ENCODE peak calls at places on chromosome 2, in nine cellular contexts. L, W, B, O, E, X, I, G and M are unnamed samples. For H3K4me1 and H3K9me3, the result is how much of the 10 kb centered on the place peaks cover.

GRCh38 chr2:73243884-73244570 is 9.9 kb downstream of the CCT7 start:
- DNase-seq in G (peak), X (peak), L (peak), W (no peak), B (no peak), I (no peak), E (peak), O (no peak), M (no peak)

GRCh38 chr2:184654945-184655344 is 56.6 kb downstream of the ZNF804A start:
- DNase-seq in B (no peak), E (peak), G (peak), W (no peak), I (no peak), L (no peak), X (no peak), O (no peak), M (no peak)

GRCh38 chr2:239006886-239007285 is 159.0 kb downstream of the TWIST2 start:
- DNase-seq in O (no peak), X (no peak), B (peak), W (no peak), E (peak), L (no peak), G (no peak), I (no peak), M (no peak)

GRCh38 chr2:239211391-239212094 is 189.3 kb downstream of the HDAC4 start:
- DNase-seq in O (no peak), B (no peak), E (peak), G (no peak), L (no peak), W (no peak), X (no peak), I (no peak), M (no peak)

GRCh38 chr2:201084863-201085262 is 13.1 kb downstream of the NDUFB3 start:
- DNase-seq in B (no peak), O (no peak), I (no peak), X (no peak), L (no peak), G (no peak), W (no peak), E (peak), M (no peak)

GRCh38 chr2:232389327-232389726 is 10.8 kb downstream of the ALPP start:
- DNase-seq in X (no peak), B (no peak), I (no peak), W (no peak), E (peak), G (no peak), O (no peak), L (no peak), M (no peak)

GRCh38 chr2:67259581-67260347 is 137.4 kb upstream of the ETAA1 start:
- DNase-seq in X (peak), O (no peak), I (no peak), L (peak), E (peak), G (no peak), W (no peak), B (no peak), M (no peak)

GRCh38 chr2:146193619-146194018 is 1651.2 kb upstream of the ACVR2A start:
- DNase-seq in B (no peak), O (no peak), E (no peak), G (no peak), W (no peak), L (no peak), I (no peak), X (no peak), M (no peak)

GRCh38 chr2:11796190-11797171 is 50.0 kb downstream of the LPIN1 start:
- DNase-seq in L (no peak), G (no peak), I (no peak), W (no peak), B (no peak), O (no peak), E (no peak), X (no peak), M (no peak)

GRCh38 chr2:198968585-198968984 is 489.2 kb downstream of the SATB2 start:
- DNase-seq in B (peak), E (no peak), G (no peak), W (no peak), O (no peak), I (no peak), L (no peak), X (no peak), M (no peak)

GRCh38 chr2:120482334-120482733 is 136.4 kb downstream of the INHBB start:
- DNase-seq in E (no peak), L (no peak), O (no peak), W (no peak), I (peak), B (no peak), X (peak), G (no peak), M (peak)

GRCh38 chr2:27249077-27249890 is 13.6 kb downstream of the SLC30A3 start:
- DNase-seq in W (no peak), B (no peak), I (no peak), O (no peak), E (peak), X (no peak), L (no peak), G (no peak), M (no peak)

GRCh38 chr2:120599656-120600055 is 136.0 kb upstream of the GLI2 start:
- DNase-seq in X (no peak), W (no peak), I (peak), E (no peak), L (no peak), O (no peak), B (no peak), G (no peak), M (peak)

GRCh38 chr2:10833021-10833420 is 20.4 kb upstream of the PDIA6 start:
- DNase-seq in O (no peak), I (no peak), B (no peak), G (no peak), X (no peak), W (no peak), E (no peak), L (no peak), M (no peak)

GRCh38 chr2:147846382-147847081 is 1.7 kb downstream of the ACVR2A start:
- DNase-seq in X (no peak), G (no peak), B (no peak), O (no peak), W (no peak), L (no peak), I (no peak), E (peak), M (no peak)

GRCh38 chr2:236714061-236714460 is 144.4 kb downstream of the ACKR3 start:
- DNase-seq in W (no peak), B (no peak), I (no peak), G (no peak), E (peak), X (no peak), L (no peak), O (no peak), M (no peak)

GRCh38 chr2:157785200-157785599 is 90.9 kb downstream of the ACVR1 start:
- DNase-seq in W (no peak), L (no peak), G (peak), I (no peak), B (no peak), E (peak), O (no peak), X (no peak), M (no peak)

GRCh38 chr2:239375278-239376061 is 25.4 kb downstream of the HDAC4 start:
- DNase-seq in X (peak), O (no peak), I (peak), L (no peak), G (no peak), B (peak), W (no peak), E (no peak), M (peak)

GRCh38 chr2:157497603-157498314 is 53.9 kb upstream of the CYTIP start:
- DNase-seq in X (no peak), B (peak), L (no peak), E (peak), I (no peak), G (peak), W (peak), O (no peak), M (no peak)

DNA sequence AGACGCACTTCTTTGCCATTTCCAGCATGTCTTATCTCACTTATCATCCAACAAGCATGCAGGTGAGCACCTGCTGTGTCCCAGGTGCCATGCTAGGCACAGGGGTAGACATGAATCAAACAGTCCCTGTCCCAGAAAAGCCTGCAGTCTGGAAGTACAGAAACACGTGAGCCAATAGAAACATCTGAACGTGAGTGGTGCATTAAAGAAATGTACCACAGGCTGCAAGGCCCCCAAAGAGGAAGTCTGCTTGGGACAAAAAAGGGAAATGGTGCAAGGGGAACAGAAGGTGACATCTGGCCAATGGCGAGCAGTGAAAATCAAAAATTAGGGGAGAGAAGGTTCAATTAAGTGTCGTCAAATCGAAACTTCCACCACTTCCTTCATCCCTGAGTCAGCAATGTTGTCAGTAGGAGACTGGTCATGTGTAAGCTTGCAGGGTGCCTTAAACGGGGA is 17.6 kb upstream of the TMEM247 start:
- DNase-seq in B (no peak), X (no peak), O (no peak), E (no peak), W (no peak), L (no peak), I (no peak), G (no peak), M (no peak)
- TF ChIP-seq CTCF in B (no peak), X (peak), O (no peak), E (no peak), W (no peak), L (no peak), I (no peak), G (no peak), M (no peak)

GRCh38 chr2:71340176-71340575 is 8.6 kb downstream of the ZNF638 start:
- DNase-seq in X (no peak), E (no peak), G (no peak), L (no peak), O (no peak), B (no peak), I (no peak), W (no peak), M (no peak)

GRCh38 chr2:71336802-71337201 is 5.2 kb downstream of the ZNF638 start:
- DNase-seq in B (no peak), W (no peak), E (peak), O (no peak), L (no peak), I (no peak), X (no peak), G (peak), M (no peak)

GRCh38 chr2:71336384-71336783 is 4.8 kb downstream of the ZNF638 start:
- DNase-seq in W (no peak), O (no peak), X (no peak), E (no peak), B (no peak), I (no peak), L (no peak), G (no peak), M (no peak)

GRCh38 chr2:71339685-71340084 is 8.1 kb downstream of the ZNF638 start:
- DNase-seq in B (no peak), I (no peak), O (no peak), E (no peak), W (no peak), L (no peak), X (no peak), G (no peak), M (no peak)

DNA sequence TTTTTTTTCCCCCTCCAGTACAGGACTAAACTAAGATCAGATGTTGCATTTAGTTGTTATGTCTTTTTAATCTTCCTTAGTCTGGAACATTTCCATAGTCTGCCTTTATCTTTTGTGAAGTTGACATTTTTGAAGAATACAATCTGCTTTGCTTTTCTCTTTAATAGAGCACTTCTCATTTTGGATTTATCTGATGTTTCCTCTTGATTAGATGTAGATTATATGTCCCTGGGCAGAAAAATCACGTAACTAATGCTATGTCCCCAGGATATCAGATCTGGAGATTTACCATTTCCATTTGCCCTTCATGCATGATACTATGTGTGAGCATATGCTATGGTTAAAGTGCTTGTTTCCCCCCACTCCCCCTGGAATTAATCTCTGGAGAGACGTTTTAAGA is 6.2 kb downstream of the ZNF638 start:
- DNase-seq in E (no peak), B (no peak), W (no peak), G (no peak), L (no peak), X (no peak), O (no peak), I (no peak), M (no peak)
- H3K4me1 ChIP-seq in E (under half), B (under half), W (under half), G (under half), L (under half), X (under half), O (half or more), I (half or more), M (half or more)

GRCh38 chr2:60932954-60933353 is 51.6 kb downstream of the REL start:
- DNase-seq in G (no peak), O (no peak), L (no peak), W (no peak), X (no peak), I (no peak), B (no peak), E (no peak), M (no peak)
- H3K9me3 ChIP-seq in G (under half), O (under half), L (under half), W (under half), X (under half), I (under half), B (under half), E (under half), M (under half)

GRCh38 chr2:197539734-197540133 is 23.9 kb downstream of the MOB4 start:
- DNase-seq in B (no peak), G (no peak), W (no peak), L (no peak), X (no peak), O (no peak), E (no peak), I (no peak), M (no peak)
- TF ChIP-seq CTCF in B (no peak), G (no peak), W (no peak), L (no peak), X (no peak), O (no peak), E (no peak), I (no peak), M (no peak)

DNA sequence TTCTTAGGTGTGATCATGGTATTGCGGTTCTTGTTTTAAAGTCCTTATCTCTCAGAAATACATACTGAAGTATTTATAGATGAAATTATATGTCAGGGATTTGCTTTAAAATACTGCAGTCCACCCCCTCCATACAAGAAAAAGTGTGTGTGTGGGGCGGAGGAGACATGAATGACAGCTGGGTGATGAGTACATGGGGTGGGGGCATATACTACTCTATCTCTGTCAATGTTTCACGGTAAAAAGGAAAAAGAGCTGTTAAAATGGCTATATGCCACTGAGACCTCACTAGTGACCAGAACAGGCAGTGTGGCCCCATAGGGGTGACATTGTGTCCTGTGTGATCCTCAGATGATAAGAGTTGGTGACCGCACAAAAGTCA is 54.1 kb downstream of the SPRED2 start:
- DNase-seq in B (no peak), L (no peak), O (no peak), I (no peak), G (no peak), E (no peak), X (no peak), W (no peak), M (no peak)
- H3K4me1 ChIP-seq in B (under half), L (under half), O (under half), I (under half), G (under half), E (under half), X (half or more), W (half or more), M (half or more)

GRCh38 chr2:4745056-4745455 is 947.1 kb upstream of the SOX11 start:
- DNase-seq in E (no peak), B (no peak), L (no peak), G (peak), I (no peak), X (no peak), O (no peak), W (no peak), M (no peak)
- H3K9me3 ChIP-seq in E (under half), B (under half), L (under half), G (under half), I (under half), X (under half), O (under half), W (under half), M (under half)

GRCh38 chr2:121771976-121772742 is 16.7 kb downstream of the TSN start:
- DNase-seq in I (no peak), B (no peak), O (no peak), L (peak), E (peak), X (no peak), G (no peak), W (no peak), M (no peak)
- TF ChIP-seq CTCF in I (no peak), B (no peak), O (no peak), L (no peak), E (no peak), X (no peak), G (no peak), W (no peak), M (no peak)

DNA sequence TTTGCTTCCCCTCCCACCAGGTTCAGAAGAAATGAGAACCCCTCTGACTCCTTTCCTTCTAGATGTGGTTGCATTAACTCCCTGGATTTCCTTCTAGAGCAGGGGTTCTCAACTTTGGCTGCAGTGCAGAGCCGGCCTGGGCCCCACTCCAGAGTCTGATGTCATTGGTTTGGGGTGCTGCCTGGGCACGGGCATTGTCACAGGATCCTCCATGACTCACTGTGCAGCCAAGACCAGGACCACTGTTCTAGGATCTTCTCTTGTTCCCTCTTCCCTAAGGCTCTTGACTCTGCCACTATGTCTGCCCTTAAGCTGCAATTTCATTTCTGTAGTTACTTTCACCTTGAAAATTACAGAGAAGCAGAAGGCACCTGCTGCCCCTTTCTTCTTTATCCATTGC is 31.8 kb downstream of the TBC1D8 start:
- DNase-seq in W (no peak), E (peak), G (no peak), I (peak), O (no peak), L (no peak), X (no peak), B (no peak), M (no peak)
- H3K4me1 ChIP-seq in W (half or more), E (under half), G (under half), I (half or more), O (under half), L (under half), X (under half), B (under half), M (half or more)

GRCh38 chr2:112259509-112260294 is 4.9 kb upstream of the ZC3H8 start:
- DNase-seq in L (peak), W (peak), X (peak), G (peak), E (peak), B (peak), I (peak), O (peak), M (peak)

GRCh38 chr2:112257575-112257974 is 2.7 kb upstream of the ZC3H8 start:
- DNase-seq in G (no peak), W (no peak), I (no peak), X (no peak), O (no peak), B (no peak), E (peak), L (no peak), M (no peak)

GRCh38 chr2:112255875-112256274 is 1.0 kb upstream of the ZC3H8 start:
- DNase-seq in W (no peak), G (no peak), B (no peak), O (no peak), X (no peak), I (no peak), L (no peak), E (no peak), M (no peak)

GRCh38 chr2:112254466-112255240 is at the start of gene ZC3H8:
- DNase-seq in B (peak), X (peak), E (peak), L (peak), I (peak), W (peak), G (peak), O (peak), M (peak)

DNA sequence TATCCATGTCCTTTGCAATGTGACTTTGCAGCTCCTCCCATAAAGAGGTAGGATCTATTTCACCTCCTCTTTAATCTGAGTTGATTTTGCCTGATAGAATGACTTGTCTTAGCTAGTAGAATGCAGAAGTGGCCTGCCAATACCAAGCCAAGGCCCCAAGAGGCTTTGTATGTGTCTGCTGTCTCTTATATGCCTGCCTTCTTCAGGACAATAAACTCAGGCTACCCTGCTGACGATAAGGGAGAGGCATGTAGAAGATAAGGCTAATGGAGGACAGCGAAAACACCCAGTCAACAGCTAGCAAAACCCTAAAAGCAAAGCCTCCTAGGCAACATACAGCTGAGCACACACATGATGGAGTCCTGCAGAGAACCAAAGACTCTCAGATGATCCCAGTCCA is 1.8 kb upstream of the ZC3H8 start:
- DNase-seq in X (no peak), I (no peak), O (no peak), W (no peak), B (no peak), G (no peak), L (peak), E (no peak), M (no peak)
- H3K9me3 ChIP-seq in X (under half), I (under half), O (under half), W (under half), B (under half), G (under half), L (under half), E (under half), M (under half)